ENCODE peak calls at places on chromosomes 16 and 17, in six cellular contexts. Y is HCT116, V is PC-3, K is SK-N-SH, U is GM23248, P is MM.1S. F is an unnamed sample. For H3K9me2, the result is how much of the 10 kb centered on the place peaks cover.

GRCh38 chr16:27434141-27435051 is 32.4 kb downstream of the IL21R start:
- DNase-seq in V (no peak), P (no peak), K (no peak), U (no peak), Y (no peak), F (no peak)

GRCh38 chr17:50470451-50470850 is 1.8 kb upstream of the CHAD start:
- DNase-seq in Y (no peak), K (no peak), U (no peak), V (no peak), P (no peak), F (no peak)

GRCh38 chr17:73613271-73613941 is 30.8 kb downstream of the SDK2 start:
- DNase-seq in K (peak), Y (no peak), U (no peak), P (no peak), V (no peak), F (no peak)

GRCh38 chr17:20234266-20234665 is 225.1 kb downstream of the SPECC1 start:
- DNase-seq in U (no peak), P (no peak), K (no peak), Y (no peak), V (no peak), F (no peak)

GRCh38 chr16:3609895-3610697 is 1.3 kb downstream of the SLX4 start:
- DNase-seq in P (no peak), K (no peak), V (no peak), U (peak), Y (no peak), F (peak)

GRCh38 chr16:84519855-84520254 is 15.4 kb upstream of the MEAK7 start:
- DNase-seq in U (no peak), Y (no peak), V (no peak), P (no peak), K (no peak), F (no peak)

GRCh38 chr17:14201595-14201994 is 35.1 kb downstream of the CDRT15 start:
- DNase-seq in U (no peak), K (no peak), P (no peak), Y (no peak), V (no peak), F (no peak)

GRCh38 chr17:21462259-21462658 is 86.1 kb downstream of the KCNJ12 start:
- DNase-seq in Y (no peak), P (no peak), U (no peak), K (no peak), V (no peak), F (no peak)

GRCh38 chr16:19328364-19328763 is 42.8 kb downstream of the CLEC19A start:
- DNase-seq in P (no peak), Y (no peak), U (no peak), V (no peak), K (no peak), F (no peak)

GRCh38 chr16:70380205-70380918 is 33.7 kb downstream of the DDX19A start:
- DNase-seq in U (peak), K (peak), Y (no peak), P (peak), V (peak), F (peak)

DNA sequence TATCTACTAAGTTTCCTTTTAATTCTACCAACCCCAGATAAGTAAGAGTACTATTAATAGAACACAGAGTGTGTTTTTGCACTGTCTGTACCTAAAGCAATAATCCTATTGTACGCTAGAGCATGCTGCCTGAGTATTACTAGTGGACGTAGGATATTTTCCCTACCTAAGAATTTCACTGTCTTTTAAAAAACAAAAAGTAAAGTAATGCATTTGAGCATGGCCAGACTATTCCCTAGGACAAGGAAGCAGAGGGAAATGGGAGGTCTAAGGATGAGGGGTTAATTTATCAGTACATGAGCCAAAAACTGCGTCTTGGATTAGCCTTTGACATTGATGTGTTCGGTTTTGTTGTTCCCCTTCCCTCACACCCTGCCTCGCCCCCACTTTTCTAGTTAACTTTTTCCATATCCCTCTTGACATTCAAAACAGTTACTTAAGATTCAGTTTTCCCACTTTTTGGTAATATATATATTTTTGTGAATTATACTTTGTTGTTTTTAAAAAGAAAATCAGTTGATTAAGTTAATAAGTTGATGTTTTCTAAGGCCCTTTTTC is 56.8 kb downstream of the HLF start:
- DNase-seq in V (no peak), K (no peak), Y (no peak), U (no peak), P (no peak), F (no peak)
- H3K27ac ChIP-seq in V (no peak), K (no peak), Y (no peak), U (no peak), P (no peak), F (no peak)

GRCh38 chr16:89175280-89176146 is 4.0 kb downstream of the CDH15 start:
- DNase-seq in V (no peak), K (no peak), P (no peak), Y (no peak), U (no peak), F (no peak)

GRCh38 chr16:89177501-89177900 is 6.0 kb downstream of the CDH15 start:
- DNase-seq in K (no peak), U (no peak), Y (no peak), V (no peak), P (no peak), F (no peak)

GRCh38 chr16:89174877-89175276 is 3.3 kb downstream of the CDH15 start:
- DNase-seq in K (no peak), Y (no peak), U (no peak), P (no peak), V (no peak), F (no peak)

GRCh38 chr16:89176717-89177116 is 5.2 kb downstream of the CDH15 start:
- DNase-seq in Y (no peak), V (no peak), K (no peak), P (no peak), U (no peak), F (no peak)

GRCh38 chr16:89176147-89176690 is 4.7 kb downstream of the CDH15 start:
- DNase-seq in P (no peak), K (no peak), V (no peak), Y (no peak), U (no peak), F (no peak)
- H3K9ac ChIP-seq in P (no peak), K (no peak), V (no peak), Y (no peak), U (no peak), F (no peak)

DNA sequence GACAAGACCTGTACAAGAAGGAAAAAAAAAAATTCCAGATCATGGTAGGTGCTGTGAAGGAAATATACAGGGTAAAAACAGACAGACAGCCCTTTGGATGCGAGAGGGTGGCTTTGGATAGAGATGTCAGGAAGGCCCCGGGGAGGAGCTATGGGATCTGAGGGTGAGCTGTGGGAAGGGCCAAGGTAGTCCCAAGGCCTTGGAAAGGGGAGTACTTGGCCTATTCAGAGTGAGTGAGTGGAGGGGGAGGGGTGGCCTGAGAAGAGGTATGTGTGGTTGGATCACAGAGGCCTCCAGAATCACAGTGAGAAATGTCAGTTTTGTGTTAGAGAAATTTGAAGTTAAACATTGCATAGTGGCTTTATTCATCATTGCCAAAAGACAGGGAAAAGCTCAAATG is 31.2 kb upstream of the AKTIP start:
- DNase-seq in K (no peak), U (no peak), P (no peak), Y (no peak), V (no peak), F (no peak)
- H3K9me2 ChIP-seq in K (under half), U (under half), P (under half), Y (under half), V (under half), F (under half)

GRCh38 chr17:5866978-5867377 is 203.2 kb upstream of the WSCD1 start:
- DNase-seq in V (no peak), U (no peak), Y (no peak), P (no peak), K (no peak), F (no peak)
- H3K27ac ChIP-seq in V (no peak), U (no peak), Y (no peak), P (no peak), K (no peak), F (no peak)

GRCh38 chr17:39143552-39144093 is 7.8 kb downstream of the PLXDC1 start:
- DNase-seq in P (no peak), V (no peak), Y (no peak), U (peak), K (peak), F (no peak)

GRCh38 chr17:39146273-39146672 is 5.2 kb downstream of the PLXDC1 start:
- DNase-seq in P (no peak), K (no peak), V (no peak), U (no peak), Y (no peak), F (no peak)

GRCh38 chr17:39145143-39145542 is 6.3 kb downstream of the PLXDC1 start:
- DNase-seq in K (no peak), P (no peak), U (no peak), Y (no peak), V (no peak), F (no peak)

GRCh38 chr17:39141915-39142664 is 9.3 kb downstream of the PLXDC1 start:
- DNase-seq in K (no peak), U (no peak), Y (no peak), P (no peak), V (no peak), F (no peak)

DNA sequence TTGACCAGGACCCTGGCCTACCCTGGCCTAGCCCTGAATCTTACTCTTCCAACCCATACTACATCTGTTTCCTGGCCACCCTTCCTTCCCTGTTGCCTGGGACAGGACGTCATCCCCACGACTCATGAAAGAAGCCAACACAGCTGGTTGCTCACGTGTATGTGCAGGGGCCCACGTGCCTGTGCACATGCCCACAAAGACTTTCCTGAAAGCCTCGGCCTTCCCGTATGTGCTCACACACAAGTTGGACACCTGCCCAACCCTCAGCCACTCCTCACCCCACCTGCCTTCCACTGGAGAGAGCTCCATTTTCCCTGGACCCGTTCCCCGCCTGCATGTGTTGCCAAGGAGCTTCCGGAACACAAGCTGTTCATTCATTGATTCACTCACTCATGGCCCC is 7.0 kb downstream of the PLXDC1 start:
- DNase-seq in U (peak), Y (no peak), V (peak), K (no peak), P (no peak), F (no peak)
- H3K9ac ChIP-seq in U (peak), Y (no peak), V (no peak), K (no peak), P (no peak), F (no peak)

GRCh38 chr17:80868022-80868609 is 123.5 kb upstream of the CHMP6 start:
- DNase-seq in P (no peak), Y (no peak), U (no peak), V (no peak), K (no peak), F (peak)

GRCh38 chr17:80864751-80865150 is 126.9 kb upstream of the CHMP6 start:
- DNase-seq in V (no peak), Y (no peak), P (no peak), K (no peak), U (no peak), F (no peak)

GRCh38 chr17:80863626-80864025 is 128.0 kb upstream of the CHMP6 start:
- DNase-seq in P (no peak), K (no peak), V (no peak), U (no peak), Y (no peak), F (no peak)

GRCh38 chr17:80862978-80863377 is 128.7 kb upstream of the CHMP6 start:
- DNase-seq in U (no peak), K (no peak), Y (no peak), P (no peak), V (no peak), F (no peak)

GRCh38 chr17:80866050-80866793 is 125.4 kb upstream of the CHMP6 start:
- DNase-seq in K (peak), P (peak), Y (peak), U (peak), V (peak), F (peak)
- H3K9me2 ChIP-seq in K (under half), P (under half), Y (under half), U (under half), V (under half), F (under half)

DNA sequence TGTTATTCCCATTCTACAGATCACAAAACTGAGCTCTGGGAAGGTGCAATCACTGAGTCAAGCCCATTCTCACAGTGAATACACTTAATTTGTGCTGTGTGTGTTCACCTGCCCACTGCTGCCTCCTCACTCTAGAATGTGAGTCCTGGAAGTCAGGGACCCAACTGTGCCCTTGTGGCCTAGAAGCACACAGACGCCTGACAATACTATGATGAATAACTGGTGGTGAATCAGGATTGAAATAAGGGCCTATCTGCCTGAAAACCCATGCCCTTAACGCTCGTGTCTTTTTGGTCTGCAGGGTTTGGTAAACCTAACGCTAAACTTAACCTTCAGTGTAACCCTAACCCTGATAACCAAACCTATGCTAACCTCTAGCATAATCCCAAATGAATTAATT is 80.3 kb downstream of the ZNF423 start:
- DNase-seq in K (no peak), P (no peak), V (no peak), U (no peak), Y (no peak), F (no peak)
- H3K27ac ChIP-seq in K (no peak), P (no peak), V (no peak), U (no peak), Y (no peak), F (no peak)

F was measured in Karpas-422.